ENCODE peak calls at places on chromosome 13, in eight cellular contexts. H is AG04450; I is psoas muscle; P is fibroblast of lung; S is heart right ventricle; F is tibial nerve; K is hepatocyte; N is effector memory CD4-positive, alpha-beta T cell. A is an unnamed sample.

GRCh38 chr13:52446265-52446664 is 4.2 kb downstream of the VPS36 start:
- DNase-seq in H (no peak), I (no peak), P (no peak), S (no peak), F (no peak), K (no peak), N (no peak), A (no peak)

GRCh38 chr13:92804926-92805325 is 421.7 kb upstream of the GPC6 start:
- DNase-seq in H (no peak), I (no peak), P (peak), S (no peak), F (no peak), K (no peak), N (no peak), A (no peak)

GRCh38 chr13:92963029-92963428 is 263.6 kb upstream of the GPC6 start:
- DNase-seq in H (no peak), I (no peak), P (peak), S (no peak), F (no peak), K (no peak), N (no peak), A (no peak)

GRCh38 chr13:25844559-25845434 is 207.0 kb downstream of the SHISA2 start:
- DNase-seq in H (no peak), I (no peak), P (peak), S (no peak), F (no peak), K (no peak), N (no peak), A (no peak)

GRCh38 chr13:103539265-103539664 is 473.0 kb upstream of the SLC10A2 start:
- DNase-seq in H (no peak), I (no peak), P (no peak), S (no peak), F (no peak), K (peak), N (no peak), A (no peak)

GRCh38 chr13:46552888-46553520 is at the start of gene LRCH1:
- DNase-seq in H (no peak), I (peak), P (peak), S (peak), F (peak), K (peak), N (peak), A (peak)

GRCh38 chr13:63731896-63732295 is 2316.2 kb upstream of the PCDH20 start:
- DNase-seq in H (no peak), I (no peak), P (no peak), S (no peak), F (no peak), K (peak), N (no peak), A (no peak)

GRCh38 chr13:46168341-46168740 is 13.6 kb downstream of the LCP1 start:
- DNase-seq in H (no peak), I (no peak), P (no peak), S (no peak), F (peak), K (peak), N (peak), A (no peak)

GRCh38 chr13:66509176-66509575 is 721.0 kb downstream of the PCDH9 start:
- DNase-seq in H (no peak), I (no peak), P (no peak), S (no peak), F (no peak), K (no peak), N (no peak), A (no peak)

GRCh38 chr13:113843864-113844556 is 19.9 kb downstream of the GAS6 start:
- DNase-seq in H (no peak), I (peak), P (no peak), S (no peak), F (no peak), K (no peak), N (no peak), A (peak)

GRCh38 chr13:40153516-40153915 is 498.1 kb downstream of the COG6 start:
- DNase-seq in H (no peak), I (no peak), P (no peak), S (no peak), F (no peak), K (no peak), N (no peak), A (no peak)

GRCh38 chr13:46035066-46035465 is 17.5 kb downstream of the ZC3H13 start:
- DNase-seq in H (no peak), I (no peak), P (no peak), S (no peak), F (no peak), K (no peak), N (no peak), A (no peak)

GRCh38 chr13:24670927-24671326 is 9.3 kb upstream of the ATP12A start:
- DNase-seq in H (no peak), I (no peak), P (peak), S (no peak), F (no peak), K (peak), N (no peak), A (no peak)

GRCh38 chr13:36101157-36101556 is 30.0 kb downstream of the DCLK1 start:
- DNase-seq in H (no peak), I (no peak), P (no peak), S (no peak), F (no peak), K (no peak), N (no peak), A (no peak)
- H3K4me3 ChIP-seq in H (no peak), I (no peak), P (no peak), S (no peak), F (no peak), K (no peak), N (no peak), A (no peak)

DNA sequence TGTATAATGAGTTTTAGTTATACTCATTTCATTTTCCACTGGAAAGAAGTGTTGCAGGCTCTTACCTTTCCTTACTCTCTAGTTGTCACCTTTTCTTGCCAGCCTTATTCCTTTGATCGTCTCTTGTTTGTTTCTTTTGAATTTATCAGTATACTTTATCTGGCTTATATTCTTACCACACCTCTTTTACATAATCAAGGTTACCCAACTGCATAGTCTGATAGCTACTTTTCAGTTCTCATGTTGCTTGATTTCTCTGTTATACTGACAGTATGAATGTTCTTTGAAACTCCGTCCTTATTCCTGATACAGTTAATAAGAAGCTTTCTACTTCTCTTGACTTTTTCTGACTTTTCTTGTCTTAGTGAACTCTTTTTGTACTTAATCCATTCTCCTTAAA is 4.5 kb downstream of the NDFIP2 start:
- DNase-seq in H (no peak), I (no peak), P (no peak), S (no peak), F (no peak), K (no peak), N (no peak), A (no peak)
- H3K27ac ChIP-seq in H (peak), I (peak), P (peak), S (peak), F (no peak), K (peak), N (no peak), A (peak)

DNA sequence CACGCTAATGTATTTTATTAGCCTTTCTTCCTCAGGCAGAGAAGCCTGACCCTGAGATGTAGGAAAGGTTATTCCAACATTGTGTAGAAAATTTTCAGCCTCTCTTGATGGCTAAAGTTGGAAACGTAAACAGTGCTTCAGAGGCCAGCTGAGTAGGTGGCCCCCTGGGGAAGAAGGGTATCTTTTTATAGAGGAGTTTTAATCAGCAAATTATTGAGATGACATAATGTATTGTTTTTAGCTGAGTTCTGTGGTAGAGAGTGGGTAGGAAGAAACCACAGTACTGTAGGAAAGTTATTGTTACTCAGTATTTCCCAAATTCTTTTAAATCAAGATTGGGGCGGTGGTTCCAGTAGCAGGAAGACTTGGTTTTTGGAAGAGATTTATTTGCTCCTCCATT is 268.8 kb downstream of the DLEU7 start:
- DNase-seq in H (no peak), I (no peak), P (peak), S (no peak), F (no peak), K (no peak), N (no peak), A (no peak)
- H3K4me3 ChIP-seq in H (no peak), I (no peak), P (no peak), S (no peak), F (no peak), K (no peak), N (no peak), A (no peak)

GRCh38 chr13:98447130-98447529 is 129.8 kb downstream of the STK24 start:
- DNase-seq in H (no peak), I (no peak), P (no peak), S (no peak), F (no peak), K (no peak), N (no peak), A (no peak)

GRCh38 chr13:98444381-98444780 is 132.5 kb downstream of the STK24 start:
- DNase-seq in H (no peak), I (no peak), P (no peak), S (no peak), F (no peak), K (no peak), N (no peak), A (no peak)

GRCh38 chr13:98445340-98446233 is 131.3 kb downstream of the STK24 start:
- DNase-seq in H (no peak), I (peak), P (peak), S (peak), F (peak), K (peak), N (peak), A (no peak)

GRCh38 chr13:98447881-98448641 is 128.8 kb downstream of the STK24 start:
- DNase-seq in H (no peak), I (peak), P (no peak), S (peak), F (peak), K (peak), N (no peak), A (no peak)

GRCh38 chr13:98446234-98446621 is 130.7 kb downstream of the STK24 start:
- DNase-seq in H (no peak), I (no peak), P (no peak), S (no peak), F (no peak), K (no peak), N (no peak), A (no peak)
- H3K27ac ChIP-seq in H (no peak), I (no peak), P (no peak), S (no peak), F (no peak), K (no peak), N (peak), A (peak)

DNA sequence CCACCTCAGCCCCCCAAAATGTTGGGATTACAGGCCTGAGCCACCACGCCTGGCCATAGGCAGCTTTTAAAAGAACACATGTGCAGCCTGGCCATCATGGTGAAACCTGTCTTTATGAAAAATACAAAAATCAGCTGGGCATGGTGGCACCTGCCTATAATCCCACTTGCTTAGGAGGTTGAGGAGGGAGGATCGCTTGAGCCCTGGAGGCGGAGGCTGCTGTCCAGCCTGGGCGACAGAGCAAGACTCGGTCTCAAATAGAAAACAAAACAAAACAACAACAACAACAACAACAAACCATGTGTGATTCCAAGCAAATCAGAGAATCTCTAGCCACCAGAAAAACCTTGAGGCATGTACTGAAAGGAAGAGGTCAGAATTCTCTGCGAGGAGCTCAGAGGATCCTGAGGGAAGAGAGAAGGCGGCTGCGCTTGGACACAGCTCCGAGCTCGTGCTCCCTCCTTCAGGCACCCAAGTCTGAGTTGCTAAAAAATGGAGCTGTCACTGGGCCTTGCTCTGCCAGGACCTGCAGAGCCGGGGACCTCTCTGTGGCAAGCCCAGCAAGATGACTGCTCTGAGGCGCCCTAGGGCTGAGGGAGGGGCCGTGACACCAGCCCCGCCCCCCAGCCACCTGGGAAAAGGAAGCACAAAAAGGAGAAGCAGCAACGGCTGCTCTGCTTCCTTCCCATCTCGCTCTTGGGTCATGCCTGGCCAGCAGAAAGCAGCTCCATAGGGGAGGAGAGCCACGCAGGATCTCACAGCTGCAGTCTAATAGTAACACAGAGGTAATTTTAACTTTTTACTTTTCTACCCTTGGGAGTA is at the start of gene ARL11:
- DNase-seq in H (no peak), I (peak), P (no peak), S (peak), F (peak), K (peak), N (no peak), A (no peak)
- H3K4me3 ChIP-seq in H (no peak), I (peak), P (no peak), S (peak), F (peak), K (no peak), N (peak), A (no peak)

A was measured in RWPE2.